ENCODE peak calls at places on chromosomes 12 and 14, in nine cellular contexts. T is NCI-H2081, B is NCI-H1436, M is Daoy, L is naive B cell, E is psoas muscle, Y is SK-N-SH, Q is NCI-H2029 treated with DMSO at 0.1 percent for 48 hours, J is brain microvascular endothelial cell. V is an unnamed sample.

GRCh38 chr12:98575013-98575412 is 18.5 kb upstream of the SLC25A3 start:
- DNase-seq in T (no peak), B (no peak), M (no peak), L (no peak), E (no peak), Y (no peak), Q (no peak), J (no peak), V (no peak)

GRCh38 chr12:4143909-4144308 is 129.7 kb upstream of the CCND2 start:
- DNase-seq in T (no peak), B (no peak), M (peak; percentile 30), L (no peak), E (no peak), Y (no peak), Q (no peak), J (no peak), V (no peak)

GRCh38 chr12:72365151-72365550 is 93.0 kb downstream of the TRHDE start:
- DNase-seq in T (no peak), B (no peak), M (peak; percentile 24), L (no peak), E (no peak), Y (no peak), Q (no peak), J (no peak), V (no peak)

GRCh38 chr12:123363743-123364531 is 710 bp downstream of the SBNO1 start:
- DNase-seq in T (peak; percentile 40), B (no peak), M (peak; percentile 30), L (peak; percentile 27), E (peak; percentile 32), Y (peak; percentile 54), Q (no peak), J (no peak), V (peak; percentile 17)

GRCh38 chr12:49864817-49865090 is 21.8 kb upstream of the BCDIN3D start:
- DNase-seq in T (no peak), B (no peak), M (no peak), L (no peak), E (no peak), Y (no peak), Q (no peak), J (no peak), V (no peak)

GRCh38 chr12:81296556-81297305 is 218.9 kb downstream of the ACSS3 start:
- DNase-seq in T (no peak), B (no peak), M (peak; percentile 93), L (no peak), E (no peak), Y (no peak), Q (peak; percentile 62), J (peak; percentile 97), V (no peak)

GRCh38 chr12:123237646-123238329 is 4.6 kb downstream of the MTRFR start:
- DNase-seq in T (peak; percentile 35), B (peak; percentile 32), M (peak; percentile 50), L (peak; percentile 55), E (peak; percentile 62), Y (peak; percentile 57), Q (peak; percentile 97), J (peak; percentile 56), V (peak; percentile 61)

GRCh38 chr12:109304485-109304884 is 4.6 kb downstream of the FOXN4 start:
- DNase-seq in T (no peak), B (peak; percentile 81), M (no peak), L (no peak), E (no peak), Y (peak; percentile 60), Q (no peak), J (no peak), V (no peak)

GRCh38 chr14:72495668-72496067 is 398.2 kb downstream of the DPF3 start:
- DNase-seq in T (no peak), B (no peak), M (no peak), L (no peak), E (no peak), Y (no peak), Q (no peak), J (no peak), V (no peak)

GRCh38 chr12:89671469-89671868 is 37.2 kb downstream of the ATP2B1 start:
- DNase-seq in T (no peak), B (no peak), M (peak; percentile 62), L (no peak), E (no peak), Y (no peak), Q (no peak), J (peak; percentile 45), V (no peak)

GRCh38 chr12:28618171-28618570 is 427.9 kb downstream of the CCDC91 start:
- DNase-seq in T (no peak), B (no peak), M (no peak), L (no peak), E (no peak), Y (no peak), Q (no peak), J (no peak), V (no peak)

GRCh38 chr14:36720657-36721056 is 59.0 kb downstream of the PAX9 start:
- DNase-seq in T (no peak), B (no peak), M (no peak), L (no peak), E (no peak), Y (no peak), Q (no peak), J (no peak), V (no peak)

GRCh38 chr14:75424496-75424895 is 3.3 kb upstream of the JDP2 start:
- DNase-seq in T (no peak), B (no peak), M (no peak), L (no peak), E (no peak), Y (no peak), Q (no peak), J (no peak), V (no peak)

GRCh38 chr14:83467811-83468210 is 1934.2 kb upstream of the SEL1L start:
- DNase-seq in T (no peak), B (no peak), M (no peak), L (no peak), E (no peak), Y (no peak), Q (no peak), J (no peak), V (no peak)

GRCh38 chr12:74337951-74338350 is 199.7 kb upstream of the ATXN7L3B start:
- DNase-seq in T (no peak), B (no peak), M (peak; percentile 73), L (no peak), E (no peak), Y (no peak), Q (no peak), J (peak; percentile 70), V (no peak)

GRCh38 chr14:68131907-68132306 is 312.3 kb downstream of the RAD51B start:
- DNase-seq in T (no peak), B (no peak), M (no peak), L (no peak), E (no peak), Y (no peak), Q (no peak), J (no peak), V (no peak)

GRCh38 chr14:88798161-88798560 is 5.4 kb upstream of the EML5 start:
- DNase-seq in T (peak; percentile 40), B (peak; percentile 53), M (no peak), L (no peak), E (no peak), Y (no peak), Q (no peak), J (no peak), V (no peak)

GRCh38 chr14:100780246-100780645 is 45.7 kb upstream of the MEG3 start:
- DNase-seq in T (no peak), B (no peak), M (no peak), L (no peak), E (no peak), Y (no peak), Q (no peak), J (no peak), V (no peak)

GRCh38 chr12:44436756-44437155 is 439.4 kb downstream of the NELL2 start:
- DNase-seq in T (no peak), B (no peak), M (no peak), L (no peak), E (no peak), Y (no peak), Q (no peak), J (no peak), V (no peak)

V was measured in GM20000.